ENCODE peak calls at places on chromosomes 13 and 19, in ten cellular contexts. H, K, L, W, R, Q, Y, U, X and F are unnamed samples.
A peak's percentile ranks its signal among the peaks of the same experiment; 100 is the strongest.

GRCh38 chr19:13530720-13531119 is 24.4 kb upstream of the CACNA1A start:
- DNase-seq in Q (no peak), H (no peak), L (no peak), K (no peak), R (no peak), W (no peak), X (no peak), Y (no peak), U (no peak), F (no peak)

GRCh38 chr19:58355891-58356235 is 2.6 kb upstream of the A1BG start:
- DNase-seq in X (no peak), K (no peak), R (no peak), W (no peak), Y (no peak), U (no peak), H (no peak), Q (no peak), L (no peak), F (no peak)

GRCh38 chr13:80196756-80197155 is 144.2 kb downstream of the SPRY2 start:
- DNase-seq in L (no peak), X (no peak), W (no peak), U (no peak), R (no peak), Y (no peak), H (no peak), Q (no peak), K (no peak), F (no peak)

GRCh38 chr19:30227661-30228112 is 144.5 kb upstream of the ZNF536 start:
- DNase-seq in Y (no peak), W (no peak), Q (peak; percentile 67), R (peak; percentile 46), L (no peak), H (peak; percentile 53), U (no peak), K (no peak), X (no peak), F (peak; percentile 17)

GRCh38 chr13:30864352-30865130 is 41.5 kb upstream of the MEDAG start:
- DNase-seq in U (no peak), R (no peak), H (no peak), Y (no peak), Q (no peak), X (peak; percentile 77), W (no peak), L (no peak), K (no peak), F (no peak)

GRCh38 chr19:51821921-51822716 is 27.2 kb downstream of the FPR3 start:
- DNase-seq in Y (no peak), Q (no peak), K (no peak), H (no peak), X (no peak), R (no peak), W (no peak), U (no peak), L (no peak), F (no peak)

GRCh38 chr19:10699650-10700335 is 1.4 kb upstream of the QTRT1 start:
- DNase-seq in L (no peak), W (peak; percentile 51), K (peak; percentile 54), U (peak; percentile 55), Y (peak; percentile 3), Q (no peak), R (peak; percentile 68), H (peak; percentile 84), X (no peak), F (peak; percentile 35)

GRCh38 chr19:29942404-29943261 is 594 bp downstream of the URI1 start:
- DNase-seq in K (peak; percentile 43), H (peak; percentile 79), L (peak; percentile 28), W (peak; percentile 50), Q (peak; percentile 61), Y (no peak), R (peak; percentile 25), U (peak; percentile 52), X (no peak), F (peak; percentile 43)

GRCh38 chr19:45424191-45425058 is 708 bp upstream of the ERCC1 start:
- DNase-seq in L (no peak), K (no peak), H (peak; percentile 25), U (peak; percentile 91), X (peak; percentile 80), R (peak; percentile 44), Y (no peak), Q (no peak), W (no peak), F (peak; percentile 86)

GRCh38 chr19:10222201-10222890 is 8.8 kb downstream of the S1PR2 start:
- DNase-seq in L (no peak), Q (no peak), K (no peak), R (no peak), W (no peak), X (no peak), H (no peak), Y (no peak), U (no peak), F (no peak)

GRCh38 chr13:24035411-24035810 is 125.1 kb upstream of the SPATA13 start:
- DNase-seq in L (no peak), W (no peak), Q (no peak), H (no peak), U (no peak), Y (no peak), X (no peak), R (no peak), K (no peak), F (no peak)

GRCh38 chr19:2232286-2233151 is 3.6 kb downstream of the PLEKHJ1 start:
- DNase-seq in K (no peak), X (no peak), H (no peak), L (no peak), W (no peak), Y (no peak), R (no peak), Q (no peak), U (no peak), F (no peak)

GRCh38 chr13:43390101-43390500 is 366.7 kb downstream of the DNAJC15 start:
- DNase-seq in K (no peak), L (no peak), H (no peak), W (no peak), X (no peak), Y (no peak), Q (no peak), R (no peak), U (no peak), F (no peak)

GRCh38 chr19:11138659-11139526 is 16.7 kb downstream of the SPC24 start:
- DNase-seq in U (peak; percentile 51), Y (no peak), L (no peak), K (no peak), X (peak; percentile 76), H (no peak), W (no peak), R (peak; percentile 50), Q (no peak), F (peak; percentile 54)

GRCh38 chr19:48670699-48671455 is 1.9 kb downstream of the NTN5 start:
- DNase-seq in L (no peak), K (no peak), X (no peak), R (no peak), H (no peak), Y (no peak), U (no peak), W (no peak), Q (no peak), F (no peak)

GRCh38 chr19:5968431-5969373 is 9.2 kb downstream of the RANBP3 start:
- DNase-seq in Y (no peak), H (no peak), W (no peak), K (no peak), X (no peak), L (no peak), Q (no peak), R (no peak), U (no peak), F (peak; percentile 41)

GRCh38 chr19:46731584-46731983 is 14.3 kb upstream of the FKRP start:
- DNase-seq in X (no peak), U (no peak), H (no peak), L (no peak), Q (no peak), Y (no peak), W (no peak), K (no peak), R (no peak), F (no peak)

GRCh38 chr13:26895081-26895807 is 134.7 kb upstream of the GPR12 start:
- DNase-seq in L (no peak), X (no peak), U (no peak), W (no peak), H (no peak), R (no peak), Y (no peak), Q (no peak), K (no peak), F (no peak)